ENCODE peak calls at places on chromosome 16, in four cellular contexts. L is HuH-7, S is astrocyte of the spinal cord, U is nephron progenitor cell. Y is an unnamed sample.
A peak's percentile ranks its signal among the peaks of the same experiment; 100 is the strongest.

GRCh38 chr16:86568677-86569623 is 2.3 kb downstream of the FOXC2 start:
- DNase-seq in L (no peak), S (no peak), U (no peak), Y (no peak)

GRCh38 chr16:2244926-2245795 is 6.2 kb downstream of the ECI1 start:
- DNase-seq in L (no peak), S (no peak), U (no peak), Y (no peak)

GRCh38 chr16:14050297-14051027 is 20.7 kb upstream of the MRTFB start:
- DNase-seq in L (no peak), S (no peak), U (peak; percentile 22), Y (peak; percentile 14)

GRCh38 chr16:82741073-82741615 is 114.4 kb downstream of the CDH13 start:
- DNase-seq in L (no peak), S (peak; percentile 56), U (no peak), Y (peak; percentile 58)

GRCh38 chr16:51151435-51151950 is 423 bp upstream of the SALL1 start:
- DNase-seq in L (peak; percentile 66), S (peak; percentile 93), U (peak; percentile 84), Y (peak; percentile 70)

GRCh38 chr16:8893976-8894690 is 12.0 kb downstream of the LITAFD start:
- DNase-seq in L (no peak), S (no peak), U (no peak), Y (no peak)

GRCh38 chr16:1812732-1813163 is 13.9 kb downstream of the HAGH start:
- DNase-seq in L (peak; percentile 80), S (peak; percentile 38), U (peak; percentile 57), Y (peak; percentile 85)

GRCh38 chr16:4182581-4183257 is 59.2 kb downstream of the SRL start:
- DNase-seq in L (no peak), S (no peak), U (no peak), Y (no peak)

GRCh38 chr16:47697826-47698225 is 236.7 kb downstream of the PHKB start:
- DNase-seq in L (no peak), S (no peak), U (no peak), Y (no peak)

GRCh38 chr16:4935231-4935855 is 1.6 kb downstream of the PPL start:
- DNase-seq in L (no peak), S (no peak), U (no peak), Y (no peak)

GRCh38 chr16:73058221-73058615 is 10.3 kb upstream of the ZFHX3 start:
- DNase-seq in L (no peak), S (no peak), U (peak; percentile 61), Y (no peak)

GRCh38 chr16:16019488-16019887 is 70.1 kb downstream of the ABCC1 start:
- DNase-seq in L (no peak), S (peak; percentile 43), U (no peak), Y (peak; percentile 54)

GRCh38 chr16:67845291-67846062 is 1.3 kb upstream of the NUTF2 start:
- DNase-seq in L (no peak), S (no peak), U (no peak), Y (no peak)

GRCh38 chr16:89150981-89151380 is 20.6 kb upstream of the CDH15 start:
- DNase-seq in L (no peak), S (no peak), U (no peak), Y (no peak)

GRCh38 chr16:3065069-3065741 is at the start of gene IL32:
- DNase-seq in L (peak; percentile 80), S (peak; percentile 61), U (no peak), Y (peak; percentile 94)

GRCh38 chr16:56606071-56606687 is 2.2 kb upstream of the MT2A start:
- DNase-seq in L (no peak), S (no peak), U (no peak), Y (peak; percentile 79)

GRCh38 chr16:10178079-10178478 is 4.1 kb downstream of the GRIN2A start:
- DNase-seq in L (no peak), S (no peak), U (no peak), Y (no peak)

GRCh38 chr16:28538733-28539596 is at the start of gene NUPR1:
- DNase-seq in L (no peak), S (peak; percentile 91), U (no peak), Y (peak; percentile 97)

GRCh38 chr16:57025941-57026777 is 36.8 kb downstream of the NLRC5 start:
- DNase-seq in L (no peak), S (no peak), U (no peak), Y (no peak)

GRCh38 chr16:66551362-66551761 is 1.0 kb upstream of the CKLF start:
- DNase-seq in L (peak; percentile 71), S (no peak), U (peak; percentile 21), Y (peak; percentile 9)

GRCh38 chr16:31531096-31531495 is 3.4 kb downstream of the AHSP start:
- DNase-seq in L (no peak), S (no peak), U (no peak), Y (no peak)

GRCh38 chr16:57304169-57305061 is 19.9 kb upstream of the PLLP start:
- DNase-seq in L (peak; percentile 70), S (peak; percentile 49), U (no peak), Y (peak; percentile 55)

Y was measured in IMR-90.